ENCODE peak calls at places on chromosomes 1 and 21, in four cellular contexts. H is H1, A is HepG2, U is GM12878. T is an unnamed sample. For H3K4me1, the result is how much of the 10 kb centered on the place peaks cover.

GRCh38 chr1:16071614-16072013 is 1.8 kb downstream of the FAM131C start:
- DNase-seq in H (no peak), U (no peak), A (no peak), T (no peak)

GRCh38 chr1:967466-968343 is 1.4 kb downstream of the PLEKHN1 start:
- DNase-seq in H (no peak), A (no peak), U (no peak), T (no peak)

GRCh38 chr1:153565529-153566374 is at the start of gene S100A2:
- DNase-seq in U (peak), H (no peak), A (peak), T (no peak)

GRCh38 chr1:72845342-72845741 is 563.0 kb upstream of the NEGR1 start:
- DNase-seq in A (peak), U (no peak), H (no peak), T (peak)

GRCh38 chr1:115074839-115075534 is 14.3 kb downstream of the TSPAN2 start:
- DNase-seq in A (no peak), U (no peak), H (no peak), T (no peak)

GRCh38 chr1:56284933-56285332 is 294.4 kb downstream of the PLPP3 start:
- DNase-seq in A (peak), H (no peak), U (no peak), T (no peak)

GRCh38 chr1:99472893-99473292 is 173.0 kb upstream of the PALMD start:
- DNase-seq in H (no peak), U (no peak), A (no peak), T (no peak)

GRCh38 chr1:26373281-26373680 is 731 bp upstream of the ZNF683 start:
- DNase-seq in A (no peak), H (no peak), U (no peak), T (no peak)

GRCh38 chr1:231750818-231751623 is 124.4 kb downstream of the DISC1 start:
- DNase-seq in U (no peak), A (no peak), H (no peak), T (no peak)

GRCh38 chr1:182211364-182211763 is 149.9 kb upstream of the ZNF648 start:
- DNase-seq in U (no peak), H (no peak), A (no peak), T (no peak)

GRCh38 chr1:233158322-233158721 is 137.2 kb downstream of the PCNX2 start:
- DNase-seq in A (no peak), U (no peak), H (no peak), T (no peak)

GRCh38 chr1:210731193-210731592 is 402.5 kb downstream of the HHAT start:
- DNase-seq in A (no peak), U (no peak), H (no peak), T (no peak)

GRCh38 chr1:64474639-64475038 is 4.7 kb downstream of the CACHD1 start:
- DNase-seq in H (no peak), A (no peak), U (no peak), T (no peak)

GRCh38 chr1:246779561-246780175 is 55.5 kb downstream of the SCCPDH start:
- DNase-seq in A (no peak), H (no peak), U (no peak), T (no peak)

GRCh38 chr1:216332462-216332861 is 90.8 kb downstream of the USH2A start:
- DNase-seq in U (no peak), A (no peak), H (no peak), T (no peak)

GRCh38 chr1:33334081-33334552 is 13.2 kb upstream of the A3GALT2 start:
- DNase-seq in U (no peak), A (peak), H (no peak), T (no peak)

GRCh38 chr1:59116920-59117542 is 179.9 kb upstream of the FGGY start:
- DNase-seq in A (no peak), U (no peak), H (peak), T (peak)

GRCh38 chr1:5595531-5596170 is 396.6 kb downstream of the NPHP4 start:
- DNase-seq in U (no peak), H (no peak), A (no peak), T (no peak)

GRCh38 chr21:45552696-45553391 is 10.6 kb upstream of the SLC19A1 start:
- DNase-seq in H (no peak), A (no peak), U (no peak), T (no peak)

GRCh38 chr1:236021424-236022135 is 43.3 kb downstream of the NID1 start:
- DNase-seq in U (no peak), H (no peak), A (no peak), T (no peak)

GRCh38 chr1:225974454-225974853 is 24.7 kb downstream of the SDE2 start:
- DNase-seq in U (no peak), A (no peak), H (no peak), T (no peak)

GRCh38 chr1:226618380-226618779 is 69.8 kb downstream of the STUM start:
- DNase-seq in A (no peak), H (no peak), U (no peak), T (no peak)

GRCh38 chr1:227227761-227228160 is 90.5 kb downstream of the CDC42BPA start:
- DNase-seq in U (no peak), A (no peak), H (no peak), T (no peak)

GRCh38 chr1:22024485-22025367 is 23.3 kb downstream of the CELA3A start:
- DNase-seq in A (peak), U (no peak), H (no peak), T (no peak)

GRCh38 chr1:187563191-187563590 is 734.4 kb downstream of the PLA2G4A start:
- DNase-seq in H (no peak), A (no peak), U (no peak), T (no peak)

GRCh38 chr1:228809621-228810313 is 74.5 kb downstream of the RHOU start:
- DNase-seq in H (no peak), A (no peak), U (no peak), T (peak)

GRCh38 chr1:214494706-214495105 is 56.7 kb downstream of the PTPN14 start:
- DNase-seq in H (no peak), U (no peak), A (no peak), T (no peak)

GRCh38 chr21:34523019-34523418 is 11.0 kb upstream of the KCNE1 start:
- DNase-seq in A (peak), U (no peak), H (no peak), T (no peak)

GRCh38 chr1:215710340-215710971 is 143.4 kb downstream of the KCTD3 start:
- DNase-seq in H (peak), A (peak), U (no peak), T (peak)

GRCh38 chr1:69568435-69569280 is 936 bp downstream of the LRRC7 start:
- DNase-seq in U (no peak), A (no peak), H (no peak), T (no peak)

GRCh38 chr1:10899490-10900264 is 103.2 kb upstream of the CASZ1 start:
- DNase-seq in A (no peak), U (no peak), H (no peak), T (no peak)

GRCh38 chr21:43956019-43956666 is 56.0 kb upstream of the TRAPPC10 start:
- DNase-seq in A (no peak), H (no peak), U (no peak), T (no peak)

GRCh38 chr1:44777547-44777946 is 2.2 kb downstream of the RPS8 start:
- DNase-seq in U (no peak), A (no peak), H (no peak), T (no peak)

GRCh38 chr1:179441456-179441855 is 75.7 kb downstream of the AXDND1 start:
- DNase-seq in U (no peak), A (no peak), H (no peak), T (no peak)

GRCh38 chr1:110880708-110881374 is 7.9 kb downstream of the CD53 start:
- DNase-seq in A (no peak), U (no peak), H (no peak), T (no peak)

GRCh38 chr21:45415943-45416611 is 11.1 kb downstream of the COL18A1 start:
- DNase-seq in H (no peak), A (no peak), U (no peak), T (no peak)

GRCh38 chr1:19620786-19621185 is 23.3 kb upstream of the NBL1 start:
- DNase-seq in H (no peak), A (no peak), U (no peak), T (no peak)

DNA sequence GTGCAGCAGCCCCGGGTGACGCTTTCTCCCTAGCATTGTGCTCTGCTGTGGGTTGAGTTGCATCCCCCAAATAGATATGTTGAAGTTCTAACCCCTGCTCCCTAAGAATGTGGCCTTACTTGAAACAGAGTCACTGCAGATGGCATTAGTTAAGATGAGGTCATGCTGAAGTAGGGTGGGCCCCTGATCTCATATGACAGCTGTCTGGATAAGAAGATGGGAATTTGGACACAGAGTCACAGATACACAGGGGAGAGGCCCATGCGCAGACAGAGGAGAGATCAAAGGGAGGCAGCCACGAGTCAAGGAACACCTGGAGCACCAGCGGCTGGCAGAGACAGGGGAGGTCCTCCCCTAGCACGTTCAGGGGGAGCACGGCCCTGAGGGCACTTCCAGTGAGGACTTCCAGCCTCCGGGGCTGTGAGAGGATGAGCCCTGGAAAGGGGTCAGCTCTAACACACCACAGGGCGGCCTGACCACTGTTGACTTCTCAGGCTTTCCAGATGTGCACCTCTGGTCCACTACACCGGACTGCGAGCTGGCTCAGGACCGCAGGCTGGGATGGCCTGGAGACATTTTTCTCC is 46.4 kb downstream of the ABCG1 start:
- DNase-seq in H (no peak), A (no peak), U (no peak), T (no peak)
- H3K4me1 ChIP-seq in H (under half), A (under half), U (under half), T (under half)

DNA sequence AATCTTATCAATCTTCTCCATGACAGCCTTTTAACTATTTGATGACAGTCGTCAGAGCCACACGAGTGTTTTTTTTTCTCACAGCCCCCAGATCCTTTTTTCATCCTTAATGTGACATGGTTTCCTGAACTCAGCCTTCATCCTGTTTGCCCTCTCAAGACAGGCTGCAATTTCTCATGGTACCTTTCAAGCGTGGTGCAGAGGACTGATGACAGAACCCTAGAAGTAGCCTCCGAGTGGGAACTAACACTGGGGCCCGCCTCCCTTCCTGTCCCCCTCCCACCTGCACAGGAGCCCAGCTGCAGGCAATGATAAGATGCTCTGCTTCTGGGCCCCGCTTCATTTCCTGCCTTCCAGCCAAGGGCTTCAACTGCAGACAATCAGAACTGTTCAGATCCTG is 114.6 kb upstream of the VAV3 start:
- DNase-seq in H (no peak), U (no peak), A (no peak), T (no peak)
- TF ChIP-seq SUZ12 in H (no peak), U (no peak), A (no peak), T (no peak)

GRCh38 chr1:164581762-164582161 is 22.8 kb downstream of the PBX1 start:
- DNase-seq in A (no peak), H (no peak), U (no peak), T (no peak)

GRCh38 chr1:164586619-164587018 is 27.6 kb downstream of the PBX1 start:
- DNase-seq in U (no peak), H (no peak), A (no peak), T (no peak)

GRCh38 chr1:164583196-164583595 is 24.2 kb downstream of the PBX1 start:
- DNase-seq in A (no peak), U (no peak), H (no peak), T (no peak)

GRCh38 chr1:164587617-164588367 is 28.8 kb downstream of the PBX1 start:
- DNase-seq in A (no peak), U (no peak), H (no peak), T (no peak)

DNA sequence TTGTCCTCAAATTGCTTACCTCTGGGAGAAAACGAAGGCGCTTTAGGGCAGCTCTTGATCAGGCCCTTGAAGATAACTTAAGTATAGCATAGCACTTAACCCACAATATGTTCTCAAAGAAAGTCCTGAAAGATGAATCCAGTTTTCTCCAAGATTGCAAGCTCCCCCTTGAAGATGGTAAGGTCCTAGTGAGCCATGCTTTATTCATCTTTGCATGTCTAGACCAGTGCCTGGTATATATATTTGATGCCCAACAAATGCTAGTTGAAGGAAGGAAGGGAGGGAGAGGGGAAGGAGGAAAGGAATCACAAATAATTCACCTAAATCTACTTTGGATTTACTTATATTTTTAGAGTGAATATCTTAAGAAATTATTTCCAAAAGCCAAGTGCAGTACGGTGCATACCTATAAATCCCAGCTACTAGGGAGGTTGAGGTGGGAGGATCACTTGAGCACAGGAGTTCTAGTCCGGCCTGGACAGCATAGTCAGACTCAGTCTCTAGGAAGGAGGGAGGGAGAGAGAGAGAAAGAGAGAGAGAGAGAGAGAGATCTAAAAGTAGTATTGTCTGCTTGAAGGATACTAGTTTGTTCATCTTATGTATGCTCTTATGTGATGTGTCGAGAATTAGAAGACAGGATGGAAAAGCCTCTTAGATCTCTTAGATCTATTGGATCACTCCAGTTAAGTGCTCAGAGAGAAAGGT is 25.0 kb downstream of the PBX1 start:
- DNase-seq in H (no peak), U (no peak), A (no peak), T (no peak)
- H3K4me1 ChIP-seq in H (under half), U (under half), A (under half), T (under half)

GRCh38 chr1:48228156-48228555 is 5.6 kb downstream of the SLC5A9 start:
- DNase-seq in A (peak), H (peak), U (no peak), T (peak)
- TF ChIP-seq SUZ12 in A (no peak), H (no peak), U (no peak), T (no peak)

GRCh38 chr1:151990058-151990855 is 3.4 kb downstream of the S100A10 start:
- DNase-seq in A (no peak), H (no peak), U (no peak), T (no peak)
- H3K4me1 ChIP-seq in A (half or more), H (under half), U (under half), T (under half)

DNA sequence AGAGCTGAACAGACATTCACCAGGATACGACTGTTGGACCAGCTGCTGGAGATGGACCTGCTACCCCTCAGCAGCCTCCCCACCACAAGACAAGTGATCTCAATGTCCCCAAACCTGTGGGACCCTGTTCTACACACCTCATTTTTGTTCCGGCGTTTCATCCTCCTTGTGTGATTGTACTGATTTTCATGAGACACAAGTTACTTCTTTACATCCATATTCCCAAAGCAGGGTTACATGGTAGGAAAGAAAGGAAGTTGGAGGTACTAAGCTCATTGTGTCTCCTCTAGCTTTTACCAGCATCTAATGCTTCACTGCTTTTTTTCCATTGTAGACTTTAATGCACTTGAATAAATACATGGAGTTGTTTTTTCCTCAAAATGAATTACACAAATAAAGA is 8.7 kb downstream of the ADAMTS1 start:
- DNase-seq in A (no peak), H (no peak), U (no peak), T (no peak)
- TF ChIP-seq SUZ12 in A (no peak), H (no peak), U (no peak), T (no peak)